ENCODE peak calls at places on chromosomes 1 and 21, in nine cellular contexts. D is tibial nerve, A is sigmoid colon, T is ovary, G is body of pancreas, Z is neuronal stem cell, X is hepatocyte, W is spleen, B is K562. H is an unnamed sample.

GRCh38 chr1:11598461-11598860 is 55.8 kb downstream of the FBXO2 start:
- DNase-seq in D (no peak), A (no peak), T (no peak), G (no peak), Z (no peak), X (no peak), W (no peak), B (no peak), H (no peak)

GRCh38 chr21:26388731-26389231 is 184.3 kb downstream of the CYYR1 start:
- DNase-seq in D (no peak), A (no peak), T (no peak), G (no peak), Z (no peak), X (no peak), W (no peak), B (no peak), H (no peak)

GRCh38 chr1:95021794-95022193 is 51.0 kb downstream of the ALG14 start:
- DNase-seq in D (no peak), A (peak; percentile 75), T (peak; percentile 58), G (no peak), Z (no peak), X (no peak), W (no peak), B (no peak), H (peak; percentile 38)

GRCh38 chr1:24443241-24443656 is 27.6 kb downstream of the NIPAL3 start:
- DNase-seq in D (no peak), A (no peak), T (no peak), G (no peak), Z (no peak), X (no peak), W (no peak), B (no peak), H (peak; percentile 36)

GRCh38 chr1:113983826-113984225 is 4.6 kb downstream of the OLFML3 start:
- DNase-seq in D (no peak), A (no peak), T (no peak), G (no peak), Z (no peak), X (no peak), W (no peak), B (no peak), H (no peak)

GRCh38 chr1:183936009-183936408 is 101.5 kb downstream of the COLGALT2 start:
- DNase-seq in D (no peak), A (no peak), T (no peak), G (no peak), Z (no peak), X (no peak), W (no peak), B (peak; percentile 27), H (no peak)

GRCh38 chr1:3681231-3681897 is 29.0 kb downstream of the TP73 start:
- DNase-seq in D (no peak), A (no peak), T (no peak), G (no peak), Z (no peak), X (no peak), W (no peak), B (no peak), H (no peak)

GRCh38 chr1:41783189-41783639 is 135.5 kb downstream of the HIVEP3 start:
- DNase-seq in D (no peak), A (no peak), T (no peak), G (no peak), Z (no peak), X (peak; percentile 41), W (no peak), B (no peak), H (no peak)

GRCh38 chr1:213417846-213418245 is 366.8 kb downstream of the RPS6KC1 start:
- DNase-seq in D (no peak), A (no peak), T (no peak), G (no peak), Z (no peak), X (no peak), W (no peak), B (no peak), H (no peak)

GRCh38 chr1:50570064-50570463 is 146.8 kb upstream of the DMRTA2 start:
- DNase-seq in D (no peak), A (no peak), T (no peak), G (no peak), Z (peak; percentile 48), X (peak; percentile 31), W (no peak), B (no peak), H (no peak)

GRCh38 chr1:218887141-218887925 is 286.3 kb upstream of the LYPLAL1 start:
- DNase-seq in D (no peak), A (no peak), T (no peak), G (no peak), Z (no peak), X (no peak), W (no peak), B (no peak), H (no peak)

GRCh38 chr21:15604424-15604823 is 125.4 kb upstream of the USP25 start:
- DNase-seq in D (no peak), A (no peak), T (no peak), G (no peak), Z (no peak), X (no peak), W (no peak), B (no peak), H (no peak)

GRCh38 chr1:91166106-91166712 is 144.4 kb upstream of the ZNF644 start:
- DNase-seq in D (no peak), A (no peak), T (peak; percentile 51), G (peak; percentile 65), Z (peak; percentile 60), X (peak; percentile 74), W (no peak), B (peak; percentile 67), H (peak; percentile 79)

DNA sequence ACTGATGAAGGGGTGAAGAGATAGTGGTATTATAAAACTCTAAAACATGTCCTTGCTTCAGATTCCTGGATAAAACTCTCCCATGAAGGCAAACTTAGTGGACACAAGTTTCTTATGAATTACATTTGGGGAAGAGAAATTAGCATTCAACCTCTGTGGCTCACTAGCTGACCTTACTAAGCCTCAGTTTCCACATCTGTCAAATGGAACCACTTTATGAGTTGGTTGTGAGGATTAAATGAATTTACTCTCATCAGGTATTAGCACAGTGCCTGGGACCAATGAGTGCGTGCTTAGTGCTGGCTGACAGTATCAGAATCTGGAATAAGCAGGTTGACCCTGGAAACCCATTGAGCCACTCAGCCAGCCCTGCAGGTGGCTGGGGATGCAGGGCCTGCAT is 2.6 kb downstream of the CACNA1S start:
- DNase-seq in D (no peak), A (no peak), T (no peak), G (no peak), Z (no peak), X (no peak), W (no peak), B (no peak), H (no peak)
- H3K27me3 ChIP-seq in D (peaks cover 12% of the 10 kb centered on the region), A (peaks cover under 1% of the 10 kb centered on the region), T (no peaks in the 10 kb centered on the region), G (no peaks in the 10 kb centered on the region), Z (no peaks in the 10 kb centered on the region), X (no peaks in the 10 kb centered on the region), W (peaks cover 15% of the 10 kb centered on the region), B (peaks cover 55% of the 10 kb centered on the region), H (no peaks in the 10 kb centered on the region)

DNA sequence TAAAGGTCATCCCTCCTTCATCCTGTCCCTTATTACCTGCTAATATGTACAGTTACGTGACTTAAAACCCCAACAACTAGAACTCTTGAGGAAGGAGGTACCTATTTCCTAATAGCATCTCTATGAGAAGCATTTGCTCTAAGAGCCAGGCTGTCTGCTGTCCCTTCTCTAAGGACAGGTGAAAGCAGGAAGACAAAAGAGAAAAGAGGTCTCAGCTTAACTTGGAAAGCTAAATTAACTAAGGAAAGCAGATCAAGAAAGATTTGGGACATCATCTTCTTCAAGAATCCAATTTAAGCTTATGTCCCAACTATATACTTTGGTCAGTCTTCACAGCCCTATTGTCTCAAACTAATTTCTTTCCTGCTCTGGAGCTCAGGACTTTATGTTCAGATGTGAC is 2.9 kb downstream of the EGLN1 start:
- DNase-seq in D (no peak), A (no peak), T (no peak), G (no peak), Z (no peak), X (no peak), W (no peak), B (no peak), H (no peak)
- H3K4me1 ChIP-seq in D (peaks cover 71% of the 10 kb centered on the region), A (peaks cover 58% of the 10 kb centered on the region), T (peaks cover 16% of the 10 kb centered on the region), G (peaks cover 64% of the 10 kb centered on the region), Z (peaks cover 1% of the 10 kb centered on the region), X (peaks cover 28% of the 10 kb centered on the region), W (peaks cover 39% of the 10 kb centered on the region), B (peaks cover 30% of the 10 kb centered on the region), H (peaks cover 10% of the 10 kb centered on the region)

DNA sequence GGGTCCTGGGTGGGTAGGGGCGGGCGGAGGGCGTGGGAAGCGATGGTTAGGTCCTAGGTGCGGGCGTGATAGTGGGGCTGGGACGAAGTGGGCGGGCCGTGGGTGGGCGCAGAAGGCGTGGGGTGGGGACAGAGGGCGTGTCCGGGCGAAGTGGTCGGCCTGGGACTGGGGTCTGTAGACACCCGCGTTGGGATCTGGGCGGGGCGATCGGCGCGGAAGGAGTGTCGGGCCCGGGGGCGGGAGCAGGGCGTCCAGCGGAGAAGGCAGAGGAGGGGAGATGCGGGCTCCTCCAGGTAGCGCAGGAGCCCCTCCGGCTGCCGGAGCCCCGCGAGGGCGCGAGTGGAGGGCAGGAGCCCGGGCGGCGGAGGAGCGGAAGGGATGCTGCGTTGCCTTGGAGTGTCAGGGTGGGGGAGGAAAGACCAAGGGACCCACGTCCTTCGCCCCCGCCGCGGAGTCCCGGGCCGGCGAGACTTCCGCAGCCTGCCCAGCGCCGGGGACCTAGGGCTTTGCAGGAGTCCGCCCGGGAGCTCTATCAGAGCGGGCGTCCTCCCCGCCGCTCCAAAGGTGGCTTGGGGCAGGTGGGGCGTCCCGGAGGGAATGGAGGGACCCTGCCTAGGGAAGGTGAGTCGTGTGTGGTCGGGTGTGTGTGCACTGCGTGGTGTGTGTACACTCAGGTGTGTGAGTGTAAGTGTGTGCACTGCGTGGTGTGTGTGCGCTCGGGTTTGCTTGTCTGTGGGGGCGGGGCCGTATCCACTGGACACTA is 27.0 kb upstream of the PRSS38 start:
- DNase-seq in D (peak; percentile 13), A (peak; percentile 91), T (peak; percentile 81), G (peak; percentile 82), Z (peak; percentile 78), X (peak; percentile 83), W (peak; percentile 96), B (no peak), H (no peak)
- H3K27ac ChIP-seq in D (peak overlapping the region; percentile 57), A (peak overlapping the region; percentile 77), T (peak overlapping the region; percentile 76), G (peak overlapping the region; percentile 52), Z (no peak overlapping the region), X (peak overlapping the region; percentile 50), W (peak overlapping the region; percentile 59), B (no peak overlapping the region), H (no peak overlapping the region)

GRCh38 chr1:18635833-18636671 is 5.4 kb downstream of the PAX7 start:
- DNase-seq in D (no peak), A (no peak), T (no peak), G (no peak), Z (no peak), X (no peak), W (peak; percentile 32), B (no peak), H (no peak)

GRCh38 chr1:18637962-18638817 is 7.5 kb downstream of the PAX7 start:
- DNase-seq in D (no peak), A (no peak), T (no peak), G (no peak), Z (no peak), X (no peak), W (no peak), B (no peak), H (no peak)

GRCh38 chr1:18637553-18637960 is 6.9 kb downstream of the PAX7 start:
- DNase-seq in D (no peak), A (no peak), T (no peak), G (no peak), Z (no peak), X (no peak), W (no peak), B (no peak), H (no peak)

GRCh38 chr1:18635070-18635577 is 4.5 kb downstream of the PAX7 start:
- DNase-seq in D (no peak), A (no peak), T (no peak), G (no peak), Z (no peak), X (no peak), W (no peak), B (no peak), H (no peak)

GRCh38 chr1:18636762-18637552 is 6.3 kb downstream of the PAX7 start:
- DNase-seq in D (no peak), A (no peak), T (no peak), G (no peak), Z (no peak), X (no peak), W (no peak), B (no peak), H (no peak)
- H3K27me3 ChIP-seq in D (peaks cover 100% of the 10 kb centered on the region), A (peaks cover 88% of the 10 kb centered on the region), T (no peaks in the 10 kb centered on the region), G (no peaks in the 10 kb centered on the region), Z (peaks cover 97% of the 10 kb centered on the region), X (peaks cover 99% of the 10 kb centered on the region), W (peaks cover 100% of the 10 kb centered on the region), B (peaks cover 81% of the 10 kb centered on the region), H (peaks cover 4% of the 10 kb centered on the region)